ENCODE peak calls at places on chromosomes 1 and 21, in four cellular contexts. S is GM12878, Z is IMR-90, C is K562. Q is an unnamed sample.

GRCh38 chr1:87056974-87057373 is 142.5 kb downstream of the HS2ST1 start:
- DNase-seq in S (no peak), Z (no peak), C (no peak), Q (no peak)

GRCh38 chr1:39238476-39238875 is 34.0 kb downstream of the MACF1 start:
- DNase-seq in S (no peak), Z (peak), C (no peak), Q (no peak)

GRCh38 chr1:198657550-198658064 is 18.8 kb downstream of the PTPRC start:
- DNase-seq in S (no peak), Z (peak), C (no peak), Q (peak)

GRCh38 chr1:17581389-17582123 is 42.1 kb downstream of the ARHGEF10L start:
- DNase-seq in S (no peak), Z (no peak), C (no peak), Q (no peak)

GRCh38 chr1:218274551-218274950 is 10.5 kb upstream of the RRP15 start:
- DNase-seq in S (no peak), Z (no peak), C (no peak), Q (no peak)

GRCh38 chr1:94048413-94049164 is 72.4 kb downstream of the ABCA4 start:
- DNase-seq in S (no peak), Z (no peak), C (no peak), Q (no peak)

GRCh38 chr1:169113613-169114119 is 7.2 kb downstream of the ATP1B1 start:
- DNase-seq in S (no peak), Z (peak), C (no peak), Q (peak)

GRCh38 chr1:53410100-53410541 is 49.1 kb upstream of the DMRTB1 start:
- DNase-seq in S (peak), Z (peak), C (no peak), Q (no peak)

GRCh38 chr1:107976431-107977215 is 11.6 kb upstream of the VAV3 start:
- DNase-seq in S (no peak), Z (no peak), C (no peak), Q (no peak)

GRCh38 chr21:44911384-44912157 is 9.1 kb downstream of the ITGB2 start:
- DNase-seq in S (no peak), Z (no peak), C (peak), Q (peak)

GRCh38 chr1:155166373-155167165 is 6.5 kb downstream of the KRTCAP2 start:
- DNase-seq in S (no peak), Z (no peak), C (no peak), Q (no peak)

GRCh38 chr1:24946861-24947658 is 17.0 kb upstream of the RUNX3 start:
- DNase-seq in S (peak), Z (peak), C (no peak), Q (no peak)

GRCh38 chr1:24481098-24481497 is 21.5 kb upstream of the RCAN3 start:
- DNase-seq in S (peak), Z (no peak), C (no peak), Q (no peak)

GRCh38 chr1:107309962-107310361 is 169.1 kb downstream of the NTNG1 start:
- DNase-seq in S (no peak), Z (no peak), C (no peak), Q (no peak)

GRCh38 chr1:160161965-160162705 is 10.7 kb downstream of the ATP1A4 start:
- DNase-seq in S (no peak), Z (peak), C (peak), Q (no peak)

GRCh38 chr1:203190949-203191348 is 4.4 kb upstream of the CHI3L1 start:
- DNase-seq in S (no peak), Z (no peak), C (no peak), Q (no peak)

GRCh38 chr1:248873993-248874671 is 15.2 kb upstream of the ZNF692 start:
- DNase-seq in S (peak), Z (no peak), C (peak), Q (peak)

GRCh38 chr1:226600254-226600653 is 51.7 kb downstream of the STUM start:
- DNase-seq in S (no peak), Z (no peak), C (no peak), Q (no peak)

GRCh38 chr1:77514871-77515776 is 167.3 kb downstream of the ZZZ3 start:
- DNase-seq in S (no peak), Z (peak), C (no peak), Q (no peak)

GRCh38 chr1:37189111-37189510 is 154.8 kb upstream of the GRIK3 start:
- DNase-seq in S (no peak), Z (no peak), C (no peak), Q (no peak)

GRCh38 chr1:26362331-26362730 is 8.4 kb upstream of the CRYBG2 start:
- DNase-seq in S (no peak), Z (no peak), C (no peak), Q (no peak)

DNA sequence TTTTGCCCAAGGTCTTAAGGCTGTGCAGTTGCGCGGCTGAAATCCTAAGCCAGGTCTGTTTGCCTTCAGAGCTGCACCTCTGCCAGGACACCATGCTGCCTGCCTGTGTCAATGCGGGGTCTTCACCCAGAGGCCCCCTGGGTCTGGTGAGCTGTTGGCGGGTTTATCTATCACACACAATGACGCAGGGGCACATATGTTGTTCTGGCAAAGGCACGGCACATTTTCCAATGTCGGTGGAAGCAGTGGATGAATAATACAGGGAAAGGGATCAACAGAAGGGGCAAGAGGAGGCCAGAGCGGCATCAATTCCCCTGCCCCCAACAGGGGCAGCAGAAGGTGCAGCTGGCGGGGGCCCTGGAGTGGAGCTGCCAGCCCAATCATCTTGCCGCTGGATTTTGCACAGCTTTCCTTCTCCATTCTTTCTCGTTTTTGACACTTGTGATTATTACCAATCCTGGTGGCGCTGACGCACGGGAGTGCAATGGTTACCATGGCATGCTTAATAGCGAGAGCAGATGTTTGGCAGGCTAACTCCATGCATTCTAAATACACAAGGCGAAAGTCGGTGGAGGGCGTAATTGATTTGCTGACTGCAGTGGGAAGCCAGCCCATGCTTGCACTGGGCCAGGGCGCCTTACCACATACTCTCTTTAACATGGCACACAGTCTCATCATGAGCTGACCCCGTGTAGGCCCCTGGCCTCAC is 45.8 kb upstream of the CYP2J2 start:
- DNase-seq in S (no peak), Z (peak), C (no peak), Q (no peak)
- TF ChIP-seq ELK1 in S (no peak), Z (no peak), C (no peak), Q (no peak)

GRCh38 chr1:213767683-213768082 is 220.1 kb upstream of the PROX1 start:
- DNase-seq in S (no peak), Z (no peak), C (no peak), Q (no peak)

GRCh38 chr1:213773975-213774374 is 213.8 kb upstream of the PROX1 start:
- DNase-seq in S (no peak), Z (no peak), C (no peak), Q (no peak)

GRCh38 chr1:213772142-213772541 is 215.6 kb upstream of the PROX1 start:
- DNase-seq in S (no peak), Z (no peak), C (no peak), Q (no peak)

GRCh38 chr1:213776974-213777373 is 210.8 kb upstream of the PROX1 start:
- DNase-seq in S (no peak), Z (no peak), C (no peak), Q (no peak)

DNA sequence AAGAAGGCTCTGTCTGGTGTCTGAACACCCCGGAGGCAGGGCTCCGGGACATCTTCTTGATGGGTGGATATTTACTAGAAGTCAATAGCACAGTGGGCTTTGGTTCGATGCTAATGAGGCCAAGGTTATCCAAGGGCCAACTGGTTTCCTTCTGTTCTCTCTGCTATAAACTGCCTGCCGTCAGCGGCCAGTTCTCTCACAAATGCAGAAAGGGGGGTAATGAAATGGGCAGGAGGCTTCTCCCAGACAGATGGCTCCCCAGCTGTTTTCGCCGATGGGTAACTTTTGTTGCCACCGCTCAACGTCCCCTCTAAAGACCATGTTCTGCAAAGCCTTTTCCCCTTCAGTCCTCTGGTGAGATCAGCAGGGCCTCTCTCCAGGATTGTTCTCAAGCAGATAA is 215.1 kb upstream of the PROX1 start:
- DNase-seq in S (no peak), Z (no peak), C (no peak), Q (no peak)
- TF ChIP-seq ELK1 in S (no peak), Z (no peak), C (no peak), Q (no peak)

GRCh38 chr1:180384606-180385005 is 117.8 kb downstream of the ACBD6 start:
- DNase-seq in S (no peak), Z (no peak), C (no peak), Q (no peak)

GRCh38 chr1:180380259-180381183 is 121.9 kb downstream of the ACBD6 start:
- DNase-seq in S (no peak), Z (no peak), C (no peak), Q (no peak)

GRCh38 chr1:180381184-180381580 is 121.2 kb downstream of the ACBD6 start:
- DNase-seq in S (no peak), Z (no peak), C (no peak), Q (no peak)

GRCh38 chr1:180385144-180385543 is 117.2 kb downstream of the ACBD6 start:
- DNase-seq in S (no peak), Z (no peak), C (no peak), Q (no peak)

DNA sequence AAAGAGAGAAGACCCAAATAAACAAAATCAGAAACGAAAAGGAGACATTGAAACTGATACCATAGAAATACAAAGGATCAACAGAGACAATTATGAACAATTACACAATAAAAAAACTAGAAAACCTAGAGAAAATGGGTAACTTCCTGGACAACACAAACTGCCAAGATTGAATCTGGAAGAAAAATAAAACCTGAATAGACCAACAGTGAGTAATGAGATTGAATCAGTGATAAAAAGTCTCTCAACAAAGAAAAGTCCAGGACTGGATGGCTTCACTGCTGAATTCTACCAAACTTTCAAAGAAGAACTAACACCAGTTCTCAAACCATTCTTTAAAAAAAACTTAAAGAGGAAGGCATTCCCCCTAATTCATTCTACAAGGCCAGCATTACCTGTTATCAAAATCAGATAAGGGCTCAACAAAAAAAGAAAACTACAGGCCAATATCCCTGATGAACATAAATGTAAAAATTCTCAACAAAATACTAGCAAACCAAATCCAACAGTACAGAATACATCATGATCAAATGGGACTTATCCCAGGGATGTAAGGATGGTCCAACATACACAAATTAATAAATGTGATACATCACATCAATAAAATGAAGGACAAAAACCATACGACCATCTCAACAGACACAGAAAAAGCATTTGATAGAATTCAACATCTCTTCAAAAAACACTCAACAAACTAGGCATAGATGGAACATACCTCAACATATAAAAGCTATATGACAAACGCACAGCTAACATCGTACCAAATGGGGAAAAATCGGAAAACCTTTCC is 119.9 kb downstream of the ACBD6 start:
- DNase-seq in S (no peak), Z (peak), C (no peak), Q (no peak)
- TF ChIP-seq ELK1 in S (no peak), Z (no peak), C (no peak), Q (no peak)

GRCh38 chr1:19885821-19886220 is 3.6 kb downstream of the OTUD3 start:
- DNase-seq in S (no peak), Z (peak), C (no peak), Q (no peak)
- TF ChIP-seq ELK1 in S (no peak), Z (no peak), C (no peak), Q (no peak)

GRCh38 chr1:11462224-11462923 is 16.6 kb upstream of the DISP3 start:
- DNase-seq in S (no peak), Z (no peak), C (no peak), Q (no peak)
- TF ChIP-seq ELK1 in S (no peak), Z (no peak), C (no peak), Q (no peak)